ENCODE peak calls at places on chromosomes 12 and 14, in six cellular contexts. T is AG09309, W is HFF-Myc, R is IMR-90, N is foreskin fibroblast, I is epithelial cell of esophagus. Y is an unnamed sample.
A peak's percentile ranks its signal among the peaks of the same experiment; 100 is the strongest.

GRCh38 chr14:24982472-24983155 is 67.3 kb downstream of the STXBP6 start:
- DNase-seq in T (no peak), W (no peak), R (peak; percentile 97), N (peak; percentile 70), I (peak; percentile 10), Y (peak; percentile 78)

GRCh38 chr14:67853748-67854147 is 34.2 kb downstream of the RAD51B start:
- DNase-seq in T (no peak), W (no peak), R (no peak), N (no peak), I (no peak), Y (no peak)

GRCh38 chr14:104680806-104681688 is 8.4 kb upstream of the INF2 start:
- DNase-seq in T (peak; percentile 37), W (no peak), R (peak; percentile 85), N (peak; percentile 90), I (peak; percentile 90), Y (peak; percentile 88)

GRCh38 chr12:69015017-69015416 is 82.0 kb upstream of the CPM start:
- DNase-seq in T (no peak), W (no peak), R (no peak), N (no peak), I (no peak), Y (no peak)

GRCh38 chr14:31420013-31420318 is 384 bp downstream of the HEATR5A start:
- DNase-seq in T (no peak), W (no peak), R (no peak), N (no peak), I (peak; percentile 49), Y (no peak)

GRCh38 chr14:69069020-69069421 is 83.9 kb downstream of the DCAF5 start:
- DNase-seq in T (peak; percentile 66), W (no peak), R (peak; percentile 93), N (peak; percentile 86), I (no peak), Y (peak; percentile 83)

GRCh38 chr14:34007902-34008301 is 57.0 kb upstream of the EGLN3 start:
- DNase-seq in T (no peak), W (no peak), R (no peak), N (no peak), I (no peak), Y (no peak)

GRCh38 chr12:107275530-107275929 is 182.2 kb upstream of the CRY1 start:
- DNase-seq in T (no peak), W (no peak), R (no peak), N (no peak), I (no peak), Y (no peak)

GRCh38 chr12:2877959-2878732 is 1.1 kb downstream of the RHNO1 start:
- DNase-seq in T (no peak), W (no peak), R (peak; percentile 53), N (peak; percentile 73), I (peak; percentile 40), Y (peak; percentile 40)

GRCh38 chr14:23573384-23573783 is 5.2 kb downstream of the JPH4 start:
- DNase-seq in T (no peak), W (no peak), R (no peak), N (no peak), I (no peak), Y (no peak)

GRCh38 chr14:51394391-51394790 is 154.3 kb downstream of the TMX1 start:
- DNase-seq in T (peak; percentile 35), W (peak; percentile 36), R (peak; percentile 70), N (peak; percentile 42), I (no peak), Y (peak; percentile 26)

GRCh38 chr14:102182190-102182589 is 42.5 kb downstream of the WDR20 start:
- DNase-seq in T (peak; percentile 35), W (peak; percentile 16), R (peak; percentile 62), N (peak; percentile 70), I (peak; percentile 54), Y (peak; percentile 80)

GRCh38 chr12:101567918-101568317 is 26.9 kb upstream of the MYBPC1 start:
- DNase-seq in T (no peak), W (no peak), R (no peak), N (no peak), I (no peak), Y (no peak)

GRCh38 chr14:63394856-63395255 is 76.1 kb upstream of the GPHB5 start:
- DNase-seq in T (no peak), W (no peak), R (peak; percentile 19), N (peak; percentile 19), I (peak; percentile 57), Y (peak; percentile 12)

GRCh38 chr12:68794653-68795253 is 13.2 kb upstream of the MDM2 start:
- DNase-seq in T (no peak), W (no peak), R (peak; percentile 86), N (peak; percentile 86), I (peak; percentile 91), Y (peak; percentile 76)

GRCh38 chr14:66043921-66044320 is 442.2 kb upstream of the CCDC196 start:
- DNase-seq in T (peak; percentile 7), W (no peak), R (no peak), N (peak; percentile 2), I (peak; percentile 77), Y (no peak)

GRCh38 chr12:64616221-64616620 is 5.9 kb downstream of the RASSF3 start:
- DNase-seq in T (no peak), W (no peak), R (peak; percentile 17), N (no peak), I (no peak), Y (no peak)

GRCh38 chr14:58740584-58740983 is 102.8 kb downstream of the DACT1 start:
- DNase-seq in T (no peak), W (no peak), R (no peak), N (no peak), I (no peak), Y (no peak)

GRCh38 chr14:57275023-57275664 is 6.4 kb downstream of the AP5M1 start:
- DNase-seq in T (no peak), W (no peak), R (peak; percentile 5), N (no peak), I (no peak), Y (peak; percentile 22)

GRCh38 chr14:72663956-72664650 is 229.8 kb downstream of the DPF3 start:
- DNase-seq in T (no peak), W (no peak), R (no peak), N (no peak), I (no peak), Y (no peak)

GRCh38 chr12:131631230-131631629 is 79.7 kb upstream of the SFSWAP start:
- DNase-seq in T (no peak), W (no peak), R (no peak), N (no peak), I (no peak), Y (no peak)

GRCh38 chr12:33828326-33828725 is 194.0 kb upstream of the ALG10 start:
- DNase-seq in T (no peak), W (no peak), R (no peak), N (no peak), I (peak; percentile 29), Y (peak; percentile 6)

GRCh38 chr12:113310489-113310888 is 24.4 kb downstream of the SLC8B1 start:
- DNase-seq in T (no peak), W (no peak), R (no peak), N (no peak), I (peak; percentile 32), Y (peak; percentile 28)

GRCh38 chr14:103960457-103960856 is 18.1 kb upstream of the RD3L start:
- DNase-seq in T (no peak), W (no peak), R (no peak), N (no peak), I (no peak), Y (no peak)

GRCh38 chr14:61257469-61258057 is 23.6 kb downstream of the TMEM30B start:
- DNase-seq in T (no peak), W (no peak), R (no peak), N (peak; percentile 40), I (no peak), Y (no peak)

GRCh38 chr12:39011161-39011560 is 105.8 kb upstream of the CPNE8 start:
- DNase-seq in T (no peak), W (no peak), R (no peak), N (no peak), I (no peak), Y (no peak)

GRCh38 chr14:22650046-22650739 is 6.0 kb upstream of the OR6J1 start:
- DNase-seq in T (no peak), W (no peak), R (no peak), N (no peak), I (peak; percentile 46), Y (no peak)

GRCh38 chr12:94261781-94262180 is 113.4 kb downstream of the PLXNC1 start:
- DNase-seq in T (no peak), W (no peak), R (no peak), N (no peak), I (no peak), Y (no peak)
- H3K4me3 ChIP-seq in T (peak overlapping the region; percentile 59), W (peak overlapping the region; percentile 43), R (peak overlapping the region; percentile 51), N (peak overlapping the region; percentile 51), I (peak overlapping the region; percentile 65), Y (peak overlapping the region; percentile 71)

GRCh38 chr12:989051-989450 is 2.0 kb upstream of the ERC1 start:
- DNase-seq in T (no peak), W (no peak), R (no peak), N (no peak), I (no peak), Y (no peak)

GRCh38 chr12:990308-990648 is 745 bp upstream of the ERC1 start:
- DNase-seq in T (no peak), W (no peak), R (peak; percentile 74), N (peak; percentile 76), I (peak; percentile 60), Y (peak; percentile 78)

GRCh38 chr12:989751-990278 is 1.2 kb upstream of the ERC1 start:
- DNase-seq in T (peak; percentile 40), W (peak; percentile 43), R (peak; percentile 81), N (peak; percentile 91), I (peak; percentile 49), Y (peak; percentile 92)

GRCh38 chr12:991350-992278 is 591 bp downstream of the ERC1 start:
- DNase-seq in T (no peak), W (no peak), R (peak; percentile 29), N (peak; percentile 37), I (no peak), Y (no peak)

GRCh38 chr12:990649-991349 is at the start of gene ERC1:
- DNase-seq in T (peak; percentile 33), W (peak; percentile 49), R (peak; percentile 87), N (peak; percentile 94), I (peak; percentile 86), Y (peak; percentile 88)
- TF ChIP-seq CTCF in T (no peak), W (no peak), R (peak; percentile 1), N (no peak), I (no peak), Y (no peak)

GRCh38 chr12:4307593-4308333 is 13.2 kb upstream of the TIGAR start:
- DNase-seq in T (peak; percentile 52), W (peak; percentile 57), R (peak; percentile 79), N (peak; percentile 86), I (peak; percentile 98), Y (peak; percentile 76)
- H3K4me3 ChIP-seq in T (no peak overlapping the region), W (no peak overlapping the region), R (no peak overlapping the region), N (peak overlapping the region; percentile 43), I (no peak overlapping the region), Y (no peak overlapping the region)

GRCh38 chr12:78818487-78818886 is 46.1 kb upstream of the SYT1 start:
- DNase-seq in T (no peak), W (no peak), R (no peak), N (peak; percentile 11), I (peak; percentile 4), Y (no peak)
- TF ChIP-seq CTCF in T (no peak), W (no peak), R (no peak), N (no peak), I (no peak), Y (no peak)

Y was measured in fibroblast of mammary gland.